ENCODE peak calls at places on chromosome 19, in ten cellular contexts. D, T, C, K, U, B, I, N, Y and A are unnamed samples.

GRCh38 chr19:47229674-47230121 is 1.3 kb downstream of the BBC3 start:
- DNase-seq in D (no peak), T (no peak), C (no peak), K (no peak), U (no peak), B (no peak), I (peak), N (no peak), Y (no peak), A (peak)

GRCh38 chr19:55118401-55118991 is 1.1 kb upstream of the PPP1R12C start:
- DNase-seq in D (peak), T (peak), C (no peak), K (peak), U (no peak), B (no peak), I (peak), N (no peak), Y (no peak), A (no peak)

GRCh38 chr19:51727349-51727880 is 3.6 kb upstream of the HAS1 start:
- DNase-seq in D (no peak), T (no peak), C (no peak), K (no peak), U (peak), B (no peak), I (peak), N (no peak), Y (no peak), A (no peak)

GRCh38 chr19:3474015-3474414 is 6.3 kb downstream of the SMIM24 start:
- DNase-seq in D (no peak), T (no peak), C (no peak), K (no peak), U (no peak), B (no peak), I (no peak), N (no peak), Y (no peak), A (no peak)

GRCh38 chr19:42422576-42423461 is 4.4 kb downstream of the LIPE start:
- DNase-seq in D (no peak), T (peak), C (no peak), K (peak), U (no peak), B (peak), I (peak), N (no peak), Y (peak), A (peak)

GRCh38 chr19:48325265-48325910 is at the start of gene EMP3:
- DNase-seq in D (no peak), T (no peak), C (peak), K (peak), U (peak), B (peak), I (peak), N (peak), Y (no peak), A (peak)

GRCh38 chr19:41219924-41220567 is 1.0 kb downstream of the AXL start:
- DNase-seq in D (no peak), T (no peak), C (peak), K (peak), U (peak), B (no peak), I (peak), N (peak), Y (no peak), A (no peak)

GRCh38 chr19:42269518-42270345 is 680 bp downstream of the CIC start:
- DNase-seq in D (peak), T (no peak), C (no peak), K (peak), U (no peak), B (peak), I (no peak), N (no peak), Y (no peak), A (no peak)

GRCh38 chr19:13441810-13442512 is 64.3 kb downstream of the CACNA1A start:
- DNase-seq in D (no peak), T (peak), C (no peak), K (no peak), U (peak), B (no peak), I (peak), N (no peak), Y (no peak), A (no peak)

GRCh38 chr19:45446944-45447343 is 20.9 kb upstream of the FOSB start:
- DNase-seq in D (no peak), T (no peak), C (no peak), K (no peak), U (no peak), B (no peak), I (no peak), N (no peak), Y (no peak), A (no peak)

GRCh38 chr19:3563689-3564269 is 6.4 kb upstream of the MFSD12 start:
- DNase-seq in D (no peak), T (no peak), C (no peak), K (no peak), U (no peak), B (no peak), I (no peak), N (no peak), Y (no peak), A (no peak)

GRCh38 chr19:35141627-35142401 is 1.2 kb upstream of the FXYD7 start:
- DNase-seq in D (no peak), T (no peak), C (no peak), K (peak), U (no peak), B (peak), I (no peak), N (no peak), Y (no peak), A (no peak)

GRCh38 chr19:15563325-15563794 is 51.7 kb upstream of the CYP4F8 start:
- DNase-seq in D (no peak), T (no peak), C (peak), K (no peak), U (peak), B (no peak), I (peak), N (no peak), Y (peak), A (peak)

GRCh38 chr19:10533656-10534386 is 9.9 kb upstream of the ATG4D start:
- DNase-seq in D (no peak), T (no peak), C (no peak), K (no peak), U (peak), B (no peak), I (no peak), N (no peak), Y (no peak), A (peak)

GRCh38 chr19:14580623-14581237 is 2.2 kb upstream of the CLEC17A start:
- DNase-seq in D (no peak), T (no peak), C (no peak), K (no peak), U (no peak), B (no peak), I (no peak), N (no peak), Y (no peak), A (no peak)

GRCh38 chr19:48900477-48901452 is 653 bp downstream of the NUCB1 start:
- DNase-seq in D (peak), T (no peak), C (no peak), K (peak), U (peak), B (peak), I (no peak), N (peak), Y (no peak), A (no peak)

GRCh38 chr19:58356236-58356970 is 3.1 kb upstream of the A1BG start:
- DNase-seq in D (no peak), T (no peak), C (no peak), K (no peak), U (peak), B (peak), I (no peak), N (no peak), Y (no peak), A (no peak)

GRCh38 chr19:28981994-28982393 is 231.0 kb downstream of the UQCRFS1 start:
- DNase-seq in D (no peak), T (no peak), C (no peak), K (no peak), U (no peak), B (no peak), I (no peak), N (no peak), Y (no peak), A (no peak)

GRCh38 chr19:35718345-35719041 is 690 bp downstream of the KMT2B start:
- DNase-seq in D (no peak), T (no peak), C (peak), K (peak), U (peak), B (no peak), I (peak), N (no peak), Y (peak), A (peak)

GRCh38 chr19:869245-870177 is 10.0 kb downstream of the CFD start:
- DNase-seq in D (no peak), T (no peak), C (peak), K (peak), U (peak), B (no peak), I (peak), N (peak), Y (no peak), A (no peak)